ENCODE peak calls at places on chromosomes 6 and 20, in seven cellular contexts. Z is OCI-LY7, J is MM.1S, C is GM23248, F is HCT116, A is PC-3, S is hepatocyte. M is an unnamed sample.

GRCh38 chr6:99490608-99491007 is 24.6 kb downstream of the USP45 start:
- DNase-seq in C (no peak), Z (no peak), F (no peak), A (no peak), J (no peak), S (no peak), M (no peak)

GRCh38 chr6:107957165-107957908 is 671 bp downstream of the SEC63 start:
- DNase-seq in Z (peak), J (peak), S (peak), C (peak), A (peak), F (no peak), M (peak)

GRCh38 chr6:157059781-157060180 is 263.5 kb downstream of the TMEM242 start:
- DNase-seq in F (no peak), A (no peak), Z (no peak), S (no peak), C (peak), J (no peak), M (no peak)

GRCh38 chr20:50982372-50982771 is 23.8 kb downstream of the MOCS3 start:
- DNase-seq in Z (no peak), S (peak), A (peak), C (peak), J (no peak), F (no peak), M (no peak)

GRCh38 chr6:43981363-43981990 is 145.8 kb downstream of the MRPL14 start:
- DNase-seq in Z (no peak), F (no peak), A (no peak), J (no peak), S (no peak), C (no peak), M (no peak)

GRCh38 chr6:16148498-16148897 is 19.6 kb downstream of the MYLIP start:
- DNase-seq in A (no peak), S (peak), Z (no peak), C (no peak), F (no peak), J (no peak), M (no peak)

GRCh38 chr6:135244805-135245204 is 63.7 kb downstream of the MYB start:
- DNase-seq in F (no peak), Z (no peak), J (no peak), S (no peak), A (no peak), C (no peak), M (no peak)

GRCh38 chr20:49821850-49822249 is 9.2 kb downstream of the SLC9A8 start:
- DNase-seq in A (peak), F (no peak), C (peak), S (no peak), Z (peak), J (no peak), M (no peak)

GRCh38 chr6:73532288-73532687 is 11.5 kb upstream of the EEF1A1 start:
- DNase-seq in J (no peak), S (no peak), Z (no peak), A (no peak), F (no peak), C (no peak), M (no peak)

GRCh38 chr6:26232950-26233607 is 131.9 kb upstream of the BTN3A2 start:
- DNase-seq in F (no peak), Z (no peak), S (no peak), A (peak), J (no peak), C (no peak), M (peak)

GRCh38 chr6:80022803-80023202 is 18.4 kb downstream of the TTK start:
- DNase-seq in Z (no peak), A (no peak), F (no peak), J (no peak), C (peak), S (no peak), M (no peak)

GRCh38 chr20:64177787-64178186 is 13.5 kb downstream of the MYT1 start:
- DNase-seq in C (no peak), A (no peak), S (no peak), F (no peak), J (no peak), Z (no peak), M (no peak)

GRCh38 chr6:75896526-75896925 is 147.5 kb downstream of the MYO6 start:
- DNase-seq in F (no peak), S (no peak), A (peak), Z (no peak), J (no peak), C (peak), M (no peak)

GRCh38 chr6:33215761-33216649 is 7.7 kb downstream of the RING1 start:
- DNase-seq in F (no peak), J (peak), C (no peak), S (no peak), Z (no peak), A (no peak), M (no peak)

GRCh38 chr6:96522469-96523009 is 933 bp downstream of the UFL1 start:
- DNase-seq in J (peak), Z (peak), C (peak), F (no peak), A (no peak), S (peak), M (no peak)

GRCh38 chr6:17780071-17780470 is 73.3 kb upstream of the NUP153 start:
- DNase-seq in A (no peak), S (no peak), Z (no peak), J (no peak), F (no peak), C (no peak), M (no peak)

GRCh38 chr6:158648682-158649131 is 1.1 kb upstream of the SYTL3 start:
- DNase-seq in A (peak), S (peak), J (no peak), C (peak), Z (no peak), F (no peak), M (no peak)

GRCh38 chr20:25624500-25624939 is 706 bp upstream of the NANP start:
- DNase-seq in Z (no peak), C (no peak), J (no peak), S (no peak), F (no peak), A (no peak), M (no peak)

GRCh38 chr6:163338671-163339405 is 75.7 kb upstream of the QKI start:
- DNase-seq in F (no peak), A (no peak), C (peak), Z (no peak), S (no peak), J (no peak), M (peak)

GRCh38 chr6:96716221-96716620 is 121.1 kb downstream of the GPR63 start:
- DNase-seq in F (no peak), A (no peak), J (no peak), C (no peak), Z (no peak), S (no peak), M (peak)

GRCh38 chr6:170018422-170019258 is 267.2 kb downstream of the ERMARD start:
- DNase-seq in C (no peak), A (no peak), J (no peak), F (no peak), S (no peak), Z (no peak), M (no peak)

GRCh38 chr6:45896783-45897441 is 118.7 kb downstream of the CLIC5 start:
- DNase-seq in A (no peak), J (peak), F (no peak), S (no peak), Z (no peak), C (peak), M (no peak)

GRCh38 chr6:141464490-141464889 is 668.2 kb upstream of the GJE1 start:
- DNase-seq in S (peak), Z (peak), C (peak), A (peak), J (peak), F (no peak), M (no peak)

GRCh38 chr6:127514396-127515227 is 4.5 kb downstream of the MTCL3 start:
- DNase-seq in C (peak), Z (no peak), A (no peak), F (no peak), J (no peak), S (peak), M (peak)

GRCh38 chr20:25287631-25288290 is 39.9 kb downstream of the PYGB start:
- DNase-seq in Z (no peak), A (no peak), F (no peak), C (no peak), J (no peak), S (no peak), M (no peak)

GRCh38 chr20:24546232-24546892 is 76.9 kb downstream of the SYNDIG1 start:
- DNase-seq in J (no peak), A (no peak), F (no peak), Z (no peak), C (no peak), S (no peak), M (no peak)

GRCh38 chr6:33962186-33962585 is 158.4 kb upstream of the MLN start:
- DNase-seq in Z (no peak), J (no peak), S (no peak), F (no peak), C (peak), A (peak), M (no peak)

GRCh38 chr20:43839793-43840199 is 74.9 kb upstream of the TOX2 start:
- DNase-seq in J (peak), A (peak), Z (no peak), C (no peak), S (no peak), F (no peak), M (no peak)

GRCh38 chr20:53077373-53078205 is 105.4 kb downstream of the TSHZ2 start:
- DNase-seq in A (peak), S (peak), Z (no peak), J (no peak), C (peak), F (no peak), M (no peak)

GRCh38 chr6:112251170-112251945 is 3.0 kb downstream of the LAMA4 start:
- DNase-seq in Z (no peak), C (peak), F (no peak), J (no peak), S (no peak), A (no peak), M (no peak)

GRCh38 chr20:40497781-40498691 is 191.0 kb downstream of the MAFB start:
- DNase-seq in S (no peak), Z (no peak), F (no peak), C (peak), J (no peak), A (no peak), M (no peak)

GRCh38 chr6:16126881-16127280 is 2.0 kb upstream of the MYLIP start:
- DNase-seq in J (peak), C (no peak), F (no peak), Z (no peak), A (no peak), S (no peak), M (no peak)

GRCh38 chr20:63049191-63049518 is 42.4 kb upstream of the BHLHE23 start:
- DNase-seq in J (no peak), F (no peak), Z (no peak), C (no peak), A (no peak), S (no peak), M (no peak)

GRCh38 chr6:9621276-9621675 is 793.6 kb downstream of the TFAP2A start:
- DNase-seq in J (no peak), C (peak), A (no peak), Z (no peak), S (no peak), F (no peak), M (no peak)

GRCh38 chr20:20255104-20255503 is 112.8 kb upstream of the INSM1 start:
- DNase-seq in Z (no peak), S (no peak), C (no peak), A (no peak), F (no peak), J (no peak), M (no peak)

GRCh38 chr6:32668226-32668747 is 1.8 kb upstream of the HLA-DQB1 start:
- DNase-seq in J (peak), Z (peak), C (peak), F (peak), A (peak), S (peak), M (peak)

GRCh38 chr6:125183391-125183790 is 29.8 kb downstream of the TPD52L1 start:
- DNase-seq in Z (no peak), F (no peak), S (no peak), J (no peak), C (no peak), A (no peak), M (no peak)
- TF ChIP-seq EZH2phosphoT487 in Z (no peak), F (no peak), S (no peak), J (no peak), C (no peak), A (no peak), M (no peak)

GRCh38 chr20:37498066-37498702 is 22.9 kb upstream of the NNAT start:
- DNase-seq in Z (no peak), J (no peak), S (no peak), F (no peak), C (no peak), A (peak), M (no peak)

GRCh38 chr20:37503256-37503927 is 17.7 kb upstream of the NNAT start:
- DNase-seq in A (no peak), C (no peak), Z (no peak), S (no peak), J (no peak), F (no peak), M (no peak)

GRCh38 chr20:37501940-37502339 is 19.1 kb upstream of the NNAT start:
- DNase-seq in S (no peak), C (no peak), A (peak), F (no peak), J (no peak), Z (no peak), M (peak)

GRCh38 chr20:37502654-37503053 is 18.4 kb upstream of the NNAT start:
- DNase-seq in A (no peak), S (no peak), Z (no peak), J (no peak), C (no peak), F (no peak), M (no peak)

DNA sequence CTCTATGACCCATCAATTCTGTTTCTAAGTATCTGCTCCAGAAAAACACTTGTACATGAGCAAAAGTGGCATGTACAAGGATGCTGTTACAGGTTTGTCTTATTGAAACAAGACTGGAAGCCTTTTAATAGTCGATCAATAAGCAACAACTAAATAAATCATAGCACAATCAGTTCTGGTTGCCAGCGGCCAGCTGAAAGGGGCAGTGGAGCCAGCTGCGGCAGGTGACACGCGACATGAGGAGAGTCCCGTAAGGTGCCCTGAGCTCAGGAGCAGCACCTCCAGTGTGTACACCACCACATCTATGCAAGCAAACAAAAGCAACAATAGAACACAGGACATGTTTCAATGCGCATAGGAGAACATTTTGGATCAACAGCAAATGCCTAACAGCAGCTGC is 20.7 kb upstream of the NNAT start:
- DNase-seq in F (no peak), J (no peak), C (no peak), S (no peak), A (no peak), Z (no peak), M (no peak)
- TF ChIP-seq EZH2phosphoT487 in F (no peak), J (no peak), C (no peak), S (no peak), A (no peak), Z (no peak), M (no peak)

DNA sequence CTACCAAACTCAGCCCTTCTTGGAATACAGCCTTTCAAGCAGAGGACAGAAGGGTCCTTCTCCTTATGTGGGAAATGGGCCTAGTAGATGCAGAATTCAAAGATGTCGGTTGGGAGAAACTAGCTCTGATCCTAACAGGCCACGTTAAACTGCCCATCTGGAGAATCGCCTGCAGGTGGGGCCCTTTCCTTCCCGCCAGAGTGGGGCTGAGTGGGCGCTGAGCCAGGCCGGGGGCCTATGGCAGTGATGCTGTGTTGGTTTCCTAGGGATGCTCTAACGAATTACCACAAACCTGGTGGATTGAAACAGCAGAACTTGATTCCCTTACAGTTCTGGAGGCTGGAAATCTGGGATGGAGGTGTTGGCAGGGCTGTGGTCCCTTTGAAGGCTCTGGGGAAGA is 9.1 kb downstream of the MAPK13 start:
- DNase-seq in F (no peak), A (no peak), S (peak), Z (no peak), J (no peak), C (no peak), M (peak)
- TF ChIP-seq EZH2phosphoT487 in F (no peak), A (no peak), S (no peak), Z (no peak), J (no peak), C (no peak), M (no peak)

GRCh38 chr20:44908987-44909871 is 631 bp upstream of the PABPC1L start:
- DNase-seq in F (no peak), A (peak), S (no peak), J (no peak), C (no peak), Z (no peak), M (no peak)
- TF ChIP-seq EZH2phosphoT487 in F (no peak), A (no peak), S (no peak), J (no peak), C (no peak), Z (no peak), M (no peak)

GRCh38 chr6:110524305-110524704 is 47.9 kb upstream of the SLC22A16 start:
- DNase-seq in Z (no peak), A (peak), F (no peak), J (no peak), S (peak), C (no peak), M (no peak)
- TF ChIP-seq EZH2phosphoT487 in Z (no peak), A (no peak), F (no peak), J (no peak), S (no peak), C (no peak), M (no peak)

GRCh38 chr6:106913111-106913510 is 61.4 kb downstream of the CD24 start:
- DNase-seq in S (peak), Z (no peak), J (no peak), F (no peak), C (no peak), A (peak), M (no peak)

GRCh38 chr6:106910999-106911949 is 63.3 kb downstream of the CD24 start:
- DNase-seq in C (no peak), S (no peak), J (no peak), Z (no peak), F (no peak), A (peak), M (no peak)

GRCh38 chr6:106918128-106918527 is 56.4 kb downstream of the CD24 start:
- DNase-seq in S (no peak), A (no peak), Z (no peak), J (no peak), C (no peak), F (no peak), M (no peak)

GRCh38 chr6:106916891-106917290 is 57.6 kb downstream of the CD24 start:
- DNase-seq in C (no peak), S (no peak), A (no peak), J (no peak), F (no peak), Z (no peak), M (no peak)

GRCh38 chr6:106913676-106914280 is 60.8 kb downstream of the CD24 start:
- DNase-seq in Z (peak), A (peak), S (peak), F (no peak), C (no peak), J (no peak), M (no peak)
- TF ChIP-seq EZH2phosphoT487 in Z (no peak), A (no peak), S (no peak), F (no peak), C (no peak), J (no peak), M (no peak)

GRCh38 chr6:119476554-119476953 is 127.0 kb upstream of the MAN1A1 start:
- DNase-seq in J (peak), C (no peak), A (no peak), F (no peak), Z (no peak), S (no peak), M (no peak)
- TF ChIP-seq EZH2phosphoT487 in J (no peak), C (no peak), A (no peak), F (no peak), Z (no peak), S (no peak), M (no peak)